ENCODE peak calls at places on chromosomes 12 and 14, in four cellular contexts. U is GM23248, V is MM.1S, X is neural progenitor cell. L is an unnamed sample.

GRCh38 chr12:85462888-85463287 is 182.9 kb downstream of the ALX1 start:
- DNase-seq in U (no peak), V (no peak), X (no peak), L (no peak)

GRCh38 chr14:56005580-56006053 is 112.6 kb upstream of the PELI2 start:
- DNase-seq in U (peak; percentile 63), V (no peak), X (no peak), L (no peak)

GRCh38 chr14:99058542-99058941 is 213.5 kb downstream of the BCL11B start:
- DNase-seq in U (no peak), V (no peak), X (no peak), L (no peak)

GRCh38 chr14:54647378-54647777 is 80.5 kb downstream of the SAMD4A start:
- DNase-seq in U (no peak), V (no peak), X (no peak), L (peak; percentile 52)

GRCh38 chr14:34161351-34162169 is 210.7 kb upstream of the EGLN3 start:
- DNase-seq in U (peak; percentile 6), V (no peak), X (no peak), L (peak; percentile 41)

GRCh38 chr12:22410497-22410896 is 76.0 kb upstream of the ST8SIA1 start:
- DNase-seq in U (no peak), V (no peak), X (no peak), L (peak; percentile 93)

GRCh38 chr14:61347771-61348443 is 26.5 kb downstream of the PRKCH start:
- DNase-seq in U (no peak), V (no peak), X (no peak), L (no peak)

GRCh38 chr14:89374908-89375307 is 42.1 kb downstream of the FOXN3 start:
- DNase-seq in U (no peak), V (no peak), X (no peak), L (no peak)

GRCh38 chr14:92577321-92577742 is 63.8 kb downstream of the RIN3 start:
- DNase-seq in U (no peak), V (peak; percentile 82), X (no peak), L (no peak)

GRCh38 chr12:67364228-67364627 is 95.1 kb downstream of the CAND1 start:
- DNase-seq in U (no peak), V (no peak), X (no peak), L (no peak)

GRCh38 chr12:10175849-10176641 is 2.8 kb upstream of the TMEM52B start:
- DNase-seq in U (no peak), V (no peak), X (no peak), L (no peak)

GRCh38 chr12:9041321-9041720 is 52.0 kb downstream of the KLRG1 start:
- DNase-seq in U (peak; percentile 60), V (no peak), X (no peak), L (peak; percentile 13)

GRCh38 chr14:35044939-35045797 is 904 bp upstream of the FAM177A1 start:
- DNase-seq in U (peak; percentile 61), V (no peak), X (no peak), L (no peak)

GRCh38 chr12:7403466-7403865 is 40.5 kb downstream of the CD163L1 start:
- DNase-seq in U (peak; percentile 1), V (no peak), X (no peak), L (no peak)

GRCh38 chr12:66132408-66132807 is 1.9 kb upstream of the LLPH start:
- DNase-seq in U (peak; percentile 89), V (no peak), X (no peak), L (peak; percentile 39)

GRCh38 chr14:81433378-81433777 is 33.3 kb upstream of the STON2 start:
- DNase-seq in U (no peak), V (no peak), X (no peak), L (no peak)

GRCh38 chr12:3755898-3756297 is 3.0 kb upstream of the CRACR2A start:
- DNase-seq in U (no peak), V (no peak), X (no peak), L (no peak)
- H3K27ac ChIP-seq in U (no peak overlapping the region), V (no peak overlapping the region), X (no peak overlapping the region), L (no peak overlapping the region)

GRCh38 chr12:55736780-55737580 is 5.9 kb upstream of the GDF11 start:
- DNase-seq in U (peak; percentile 84), V (peak; percentile 41), X (peak; percentile 81), L (peak; percentile 90)
- TF ChIP-seq EZH2phosphoT487 in U (no peak), V (no peak), X (no peak), L (no peak)

DNA sequence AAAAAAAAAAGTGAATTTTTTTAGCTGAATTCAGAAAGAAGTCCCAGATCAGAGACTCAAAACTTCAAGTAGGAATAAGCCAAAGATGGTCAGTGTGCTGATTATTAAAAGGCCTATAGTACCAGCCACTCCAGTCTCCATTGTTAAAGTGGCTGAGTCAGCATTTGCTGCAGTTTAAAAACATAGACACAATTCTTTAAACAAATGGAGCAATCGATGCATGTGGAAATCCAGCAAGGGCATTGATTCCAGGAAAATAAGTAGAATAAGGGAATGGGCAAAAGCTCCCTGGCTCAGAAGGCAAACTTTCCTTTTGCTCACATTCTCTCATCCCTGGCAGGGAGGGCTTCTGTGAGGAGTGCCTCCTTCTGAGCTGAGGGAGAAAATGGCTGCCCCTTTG is 317.6 kb downstream of the LRIG3 start:
- DNase-seq in U (no peak), V (no peak), X (no peak), L (no peak)
- H3K27ac ChIP-seq in U (no peak overlapping the region), V (no peak overlapping the region), X (no peak overlapping the region), L (no peak overlapping the region)

DNA sequence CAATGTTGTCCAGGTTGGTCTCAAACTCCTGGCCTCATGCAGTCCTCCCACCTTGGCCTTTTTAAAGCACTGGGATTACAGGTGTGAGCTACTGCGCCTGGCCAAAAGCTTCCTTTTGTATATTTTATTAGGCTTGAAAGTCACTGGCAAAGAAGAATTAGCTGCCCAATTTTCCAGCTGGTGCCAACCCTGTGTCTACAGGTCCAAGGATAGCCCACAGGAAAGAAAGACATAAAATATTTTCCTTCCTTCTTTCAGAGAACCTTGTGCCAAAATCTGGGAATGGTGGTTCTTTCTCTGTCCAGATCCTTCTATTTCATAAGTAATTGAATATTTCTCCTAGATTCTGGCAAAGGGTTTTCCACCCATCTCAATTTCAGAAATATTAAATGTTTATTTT is 84.1 kb downstream of the NUMB start:
- DNase-seq in U (no peak), V (no peak), X (no peak), L (no peak)
- TF ChIP-seq EZH2phosphoT487 in U (no peak), V (no peak), X (no peak), L (no peak)

GRCh38 chr14:88210426-88210825 is 112.6 kb downstream of the KCNK10 start:
- DNase-seq in U (no peak), V (no peak), X (no peak), L (no peak)

GRCh38 chr14:88212691-88213090 is 110.4 kb downstream of the KCNK10 start:
- DNase-seq in U (no peak), V (no peak), X (no peak), L (no peak)

GRCh38 chr14:88208858-88209257 is 114.2 kb downstream of the KCNK10 start:
- DNase-seq in U (no peak), V (no peak), X (no peak), L (no peak)

GRCh38 chr14:88204221-88204620 is 118.8 kb downstream of the KCNK10 start:
- DNase-seq in U (no peak), V (no peak), X (no peak), L (peak; percentile 48)

DNA sequence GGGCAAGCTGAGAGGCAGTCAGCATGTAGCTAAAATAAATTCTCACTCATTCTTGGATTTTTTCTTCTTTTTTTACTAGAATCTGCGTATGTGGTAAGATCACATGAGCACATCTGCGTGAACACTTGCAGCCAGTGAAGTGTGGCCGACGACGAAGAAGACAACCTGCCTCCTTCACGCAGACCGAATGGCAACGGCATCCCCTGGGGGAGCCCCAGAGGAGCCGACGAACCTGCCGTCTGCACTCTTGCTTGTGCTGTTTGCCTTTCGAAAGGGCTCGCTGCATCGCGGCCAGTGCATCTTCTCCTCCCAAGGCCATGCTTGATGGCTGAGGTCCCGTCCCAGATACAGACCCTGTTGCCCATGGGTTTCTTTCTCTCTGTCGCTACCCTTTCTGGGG is 113.8 kb downstream of the KCNK10 start:
- DNase-seq in U (no peak), V (no peak), X (no peak), L (no peak)
- H3K27ac ChIP-seq in U (no peak overlapping the region), V (no peak overlapping the region), X (no peak overlapping the region), L (no peak overlapping the region)

GRCh38 chr12:111975161-111975931 is 37.6 kb downstream of the TMEM116 start:
- DNase-seq in U (no peak), V (no peak), X (no peak), L (no peak)
- TF ChIP-seq EZH2phosphoT487 in U (no peak), V (no peak), X (no peak), L (no peak)

GRCh38 chr14:68552597-68552996 is 240.3 kb downstream of the ZFP36L1 start:
- DNase-seq in U (peak; percentile 44), V (no peak), X (no peak), L (no peak)
- H3K27ac ChIP-seq in U (peak overlapping the region; percentile 24), V (no peak overlapping the region), X (no peak overlapping the region), L (no peak overlapping the region)

DNA sequence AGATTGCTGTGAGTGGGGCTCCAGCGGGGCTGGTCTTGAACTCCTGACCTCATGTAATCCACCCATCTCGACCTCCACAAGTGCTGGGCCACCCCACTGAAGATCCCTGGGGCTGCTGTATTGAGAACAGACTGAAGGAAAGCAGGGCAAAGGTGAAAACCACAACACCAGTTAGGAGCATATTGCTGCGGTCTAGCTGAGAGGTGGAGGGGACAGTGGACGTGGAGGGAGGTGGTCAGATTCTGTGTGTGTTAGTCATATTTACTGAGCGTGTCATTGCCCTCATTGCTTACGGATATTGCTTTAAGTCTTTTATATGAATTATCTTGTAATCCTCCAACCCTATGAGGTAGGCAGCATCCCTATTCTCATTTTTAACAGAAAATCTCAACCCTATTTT is 69.0 kb upstream of the OVCH1 start:
- DNase-seq in U (no peak), V (no peak), X (no peak), L (peak; percentile 92)
- TF ChIP-seq EZH2phosphoT487 in U (no peak), V (no peak), X (no peak), L (no peak)

GRCh38 chr14:69861170-69861569 is 18.0 kb upstream of the SMOC1 start:
- DNase-seq in U (no peak), V (no peak), X (no peak), L (no peak)
- H3K27ac ChIP-seq in U (no peak overlapping the region), V (no peak overlapping the region), X (no peak overlapping the region), L (no peak overlapping the region)

L was measured in PC-3.